ENCODE peak calls at places on chromosomes 4 and X, in seven cellular contexts. Q is head of caudate nucleus; F is hepatic stellate cell; W is NB4; O is aorta; E is stimulated activated CD8-positive, alpha-beta memory T cell treated with anti-CD3 and anti-CD28 coated beads, Interleukin-4, amount 100 ng/mL, for 1 hour; D is activated CD8-positive, alpha-beta memory T cell treated with anti-CD3 and anti-CD28 coated beads, Interleukin-2, amount 50 U/mL, for 4 hours. H is an unnamed sample.

GRCh38 chr4:110055014-110055768 is 142.5 kb downstream of the EGF start:
- DNase-seq in Q (no peak), F (no peak), D (no peak), E (no peak), W (no peak), O (no peak), H (peak; percentile 53)

GRCh38 chr4:66585767-66586166 is 915.5 kb upstream of the EPHA5 start:
- DNase-seq in Q (no peak), W (no peak), D (no peak), E (no peak), F (no peak), O (no peak), H (no peak)

GRCh38 chrX:129433461-129433860 is 89.8 kb downstream of the SMARCA1 start:
- DNase-seq in F (no peak), W (no peak), E (no peak), O (no peak), D (no peak), Q (no peak), H (no peak)

GRCh38 chrX:102840871-102841705 is 96.0 kb upstream of the RAB40AL start:
- DNase-seq in E (no peak), D (no peak), F (no peak), O (no peak), W (peak; percentile 23), Q (no peak), H (no peak)

GRCh38 chr4:162352580-162353107 is 188.8 kb upstream of the FSTL5 start:
- DNase-seq in Q (no peak), D (no peak), W (no peak), O (no peak), F (no peak), E (no peak), H (no peak)

GRCh38 chrX:154013614-154014360 is 5.9 kb downstream of the IRAK1 start:
- DNase-seq in F (peak; percentile 76), Q (peak; percentile 59), D (peak; percentile 57), W (peak; percentile 61), E (no peak), O (no peak), H (peak; percentile 75)

GRCh38 chrX:71095971-71096701 is 485 bp downstream of the FOXO4 start:
- DNase-seq in O (no peak), Q (peak; percentile 8), E (no peak), F (peak; percentile 74), W (peak; percentile 78), D (no peak), H (peak; percentile 68)

GRCh38 chrX:111445485-111445884 is 33.5 kb upstream of the DCX start:
- DNase-seq in E (no peak), D (no peak), W (peak; percentile 46), Q (no peak), O (no peak), F (peak; percentile 0), H (peak; percentile 9)

GRCh38 chr4:55947912-55948725 is 626 bp upstream of the CEP135 start:
- DNase-seq in E (no peak), O (no peak), F (peak; percentile 66), D (peak; percentile 21), Q (no peak), W (peak; percentile 61), H (peak; percentile 55)

GRCh38 chr4:40176602-40177001 is 20.2 kb upstream of the RHOH start:
- DNase-seq in F (no peak), E (no peak), W (no peak), Q (no peak), D (no peak), O (no peak), H (no peak)

GRCh38 chr4:52187603-52188002 is 136.5 kb downstream of the SPATA18 start:
- DNase-seq in D (no peak), Q (no peak), E (no peak), O (no peak), F (no peak), W (no peak), H (no peak)

GRCh38 chr4:150974750-150975149 is 40.3 kb downstream of the LRBA start:
- DNase-seq in Q (no peak), F (no peak), E (no peak), D (no peak), O (no peak), W (no peak), H (no peak)

GRCh38 chr4:3766791-3767561 is 791 bp downstream of the ADRA2C start:
- DNase-seq in E (no peak), D (no peak), F (no peak), O (no peak), Q (no peak), W (no peak), H (no peak)

GRCh38 chrX:50812995-50813842 is 775 bp downstream of the SHROOM4 start:
- DNase-seq in O (peak; percentile 57), W (peak; percentile 6), Q (peak; percentile 9), E (no peak), F (peak; percentile 28), D (no peak), H (peak; percentile 13)

GRCh38 chr4:143352052-143352451 is 15.4 kb downstream of the GAB1 start:
- DNase-seq in Q (no peak), W (no peak), F (no peak), E (no peak), D (no peak), O (no peak), H (no peak)

GRCh38 chrX:125205918-125206665 is 113.6 kb upstream of the TEX13C start:
- DNase-seq in O (no peak), F (no peak), Q (peak; percentile 14), W (no peak), D (no peak), E (no peak), H (peak; percentile 4)

GRCh38 chr4:2867758-2868491 is 24.3 kb downstream of the ADD1 start:
- DNase-seq in E (no peak), Q (no peak), O (no peak), D (no peak), F (no peak), W (no peak), H (no peak)

GRCh38 chrX:13028871-13029336 is 15.5 kb downstream of the FAM9C start:
- DNase-seq in W (no peak), F (no peak), O (no peak), D (no peak), Q (no peak), E (no peak), H (no peak)

GRCh38 chrX:135295238-135295943 is 13.9 kb upstream of the ETDC start:
- DNase-seq in Q (peak; percentile 70), O (peak; percentile 70), W (no peak), E (peak; percentile 24), D (peak; percentile 55), F (no peak), H (peak; percentile 63)

GRCh38 chr4:2333356-2333841 is 71.5 kb upstream of the MXD4 start:
- DNase-seq in W (peak; percentile 91), O (peak; percentile 17), E (no peak), F (no peak), D (no peak), Q (no peak), H (no peak)

GRCh38 chr4:6987566-6987920 is 55.6 kb upstream of the TADA2B start:
- DNase-seq in W (no peak), O (no peak), F (no peak), E (no peak), D (no peak), Q (no peak), H (no peak)

GRCh38 chr4:8574796-8575370 is 5.3 kb upstream of the GPR78 start:
- DNase-seq in E (no peak), O (no peak), W (no peak), D (no peak), Q (no peak), F (no peak), H (no peak)

GRCh38 chr4:75561789-75562188 is 5.9 kb downstream of the ODAPH start:
- DNase-seq in F (no peak), O (no peak), D (no peak), W (no peak), E (no peak), Q (no peak), H (no peak)